ENCODE peak calls at places on chromosomes 5 and 9, in seven cellular contexts. E is ACHN; P is activated CD8-positive, alpha-beta T cell treated with anti-CD3 and anti-CD28 coated beads, Interleukin-2, amount 10 ng/mL, durations not matched to agents 7 days and 5 days; S is NCI-H748 treated with DMSO at 0.1 percent for 48 hours; X is ureter; G is MM.1S; J is anterior cingulate cortex. Z is an unnamed sample.

GRCh38 chr5:174500636-174501035 is 223.7 kb upstream of the MSX2 start:
- DNase-seq in E (no peak), P (no peak), S (peak), X (no peak), G (no peak), J (no peak), Z (no peak)

GRCh38 chr5:83608122-83608521 is 112.5 kb downstream of the HAPLN1 start:
- DNase-seq in E (peak), P (no peak), S (peak), X (no peak), G (peak), J (no peak), Z (no peak)

GRCh38 chr9:73114958-73115357 is 36.7 kb upstream of the ANXA1 start:
- DNase-seq in E (no peak), P (no peak), S (no peak), X (no peak), G (no peak), J (no peak), Z (no peak)

GRCh38 chr5:144177548-144177947 is 6.9 kb downstream of the KCTD16 start:
- DNase-seq in E (no peak), P (no peak), S (no peak), X (no peak), G (no peak), J (no peak), Z (no peak)

GRCh38 chr9:2230362-2230761 is 215.2 kb downstream of the SMARCA2 start:
- DNase-seq in E (peak), P (no peak), S (no peak), X (no peak), G (peak), J (no peak), Z (no peak)

GRCh38 chr9:132094314-132094791 is 14.7 kb upstream of the MED27 start:
- DNase-seq in E (no peak), P (no peak), S (no peak), X (no peak), G (no peak), J (no peak), Z (no peak)

GRCh38 chr9:127185931-127186781 is 63.7 kb upstream of the ANGPTL2 start:
- DNase-seq in E (no peak), P (no peak), S (no peak), X (peak), G (no peak), J (peak), Z (peak)

GRCh38 chr5:84290673-84291072 is 94.0 kb downstream of the EDIL3 start:
- DNase-seq in E (no peak), P (no peak), S (no peak), X (no peak), G (no peak), J (no peak), Z (no peak)

GRCh38 chr9:109973336-109973735 is 193.3 kb downstream of the PALM2AKAP2 start:
- DNase-seq in E (no peak), P (no peak), S (no peak), X (no peak), G (no peak), J (no peak), Z (no peak)

GRCh38 chr5:82339744-82340143 is 61.6 kb upstream of the RPS23 start:
- DNase-seq in E (no peak), P (no peak), S (no peak), X (no peak), G (no peak), J (no peak), Z (no peak)

GRCh38 chr5:80186634-80187033 is 69.2 kb downstream of the SERINC5 start:
- DNase-seq in E (no peak), P (peak), S (no peak), X (peak), G (no peak), J (no peak), Z (no peak)

GRCh38 chr5:39638803-39639202 is 214.0 kb upstream of the DAB2 start:
- DNase-seq in E (no peak), P (no peak), S (no peak), X (no peak), G (no peak), J (no peak), Z (no peak)

GRCh38 chr5:139757727-139758509 is 37.7 kb upstream of the PSD2 start:
- DNase-seq in E (peak), P (no peak), S (no peak), X (no peak), G (no peak), J (no peak), Z (no peak)

GRCh38 chr5:59789197-59789596 is 104.3 kb downstream of the PDE4D start:
- DNase-seq in E (no peak), P (no peak), S (no peak), X (no peak), G (no peak), J (no peak), Z (peak)

GRCh38 chr5:116075117-116075910 is 9.5 kb upstream of the COMMD10 start:
- DNase-seq in E (no peak), P (no peak), S (no peak), X (no peak), G (no peak), J (no peak), Z (no peak)

GRCh38 chr9:95626885-95627558 is 110.3 kb upstream of the PTCH1 start:
- DNase-seq in E (no peak), P (peak), S (no peak), X (peak), G (no peak), J (no peak), Z (peak)

GRCh38 chr5:179668404-179668803 is 12.4 kb downstream of the CBY3 start:
- DNase-seq in E (no peak), P (peak), S (peak), X (no peak), G (peak), J (no peak), Z (no peak)

GRCh38 chr5:152532714-152533113 is 127.6 kb upstream of the NMUR2 start:
- DNase-seq in E (peak), P (no peak), S (peak), X (no peak), G (peak), J (no peak), Z (no peak)

GRCh38 chr5:33628781-33629180 is 188.0 kb downstream of the TARS1 start:
- DNase-seq in E (no peak), P (no peak), S (no peak), X (no peak), G (no peak), J (no peak), Z (no peak)

GRCh38 chr9:79917417-79917816 is 345.7 kb downstream of the TLE4 start:
- DNase-seq in E (no peak), P (no peak), S (no peak), X (no peak), G (no peak), J (no peak), Z (no peak)

GRCh38 chr9:105911104-105911911 is 217.0 kb downstream of the TMEM38B start:
- DNase-seq in E (peak), P (no peak), S (no peak), X (no peak), G (no peak), J (no peak), Z (no peak)

GRCh38 chr9:14677872-14678271 is 15.4 kb downstream of the ZDHHC21 start:
- DNase-seq in E (no peak), P (no peak), S (no peak), X (no peak), G (no peak), J (no peak), Z (no peak)

GRCh38 chr9:116073826-116074225 is 79.8 kb upstream of the PAPPA start:
- DNase-seq in E (no peak), P (no peak), S (no peak), X (no peak), G (no peak), J (no peak), Z (no peak)

GRCh38 chr9:138072897-138073296 is 195.3 kb downstream of the CACNA1B start:
- DNase-seq in E (no peak), P (no peak), S (no peak), X (peak), G (no peak), J (no peak), Z (no peak)

GRCh38 chr9:6944093-6944551 is 186.3 kb downstream of the KDM4C start:
- DNase-seq in E (no peak), P (no peak), S (no peak), X (no peak), G (no peak), J (no peak), Z (no peak)

GRCh38 chr5:83363111-83363510 is 108.4 kb upstream of the VCAN start:
- DNase-seq in E (no peak), P (no peak), S (no peak), X (no peak), G (no peak), J (no peak), Z (no peak)

GRCh38 chr9:114164191-114164794 is 9.0 kb downstream of the COL27A1 start:
- DNase-seq in E (peak), P (no peak), S (no peak), X (no peak), G (no peak), J (no peak), Z (no peak)

GRCh38 chr5:79971156-79971555 is 19.9 kb downstream of the MTX3 start:
- DNase-seq in E (no peak), P (no peak), S (no peak), X (no peak), G (no peak), J (no peak), Z (no peak)

Z was measured in sigmoid colon.